ENCODE peak calls at places on chromosomes 4 and X, in six cellular contexts. C is hepatocyte, H is endodermal cell, B is WERI-Rb-1, T is OCI-LY7, U is PC-3. A is an unnamed sample.
A peak's percentile ranks its signal among the peaks of the same experiment; 100 is the strongest.

GRCh38 chrX:48498374-48498809 is 10.4 kb upstream of the PORCN start:
- DNase-seq in C (no peak), U (peak; percentile 86), T (no peak), H (no peak), B (no peak), A (no peak)

GRCh38 chrX:97326456-97326855 is 442.7 kb downstream of the RPA4 start:
- DNase-seq in H (no peak), B (no peak), C (no peak), U (no peak), T (peak; percentile 71), A (no peak)

GRCh38 chrX:107978080-107978479 is 4.1 kb downstream of the TEX13B start:
- DNase-seq in T (no peak), B (no peak), H (no peak), C (no peak), U (no peak), A (no peak)

GRCh38 chr4:176830971-176831370 is 38.2 kb upstream of the VEGFC start:
- DNase-seq in C (no peak), H (no peak), B (no peak), T (no peak), U (no peak), A (no peak)

GRCh38 chrX:19889582-19890342 is 2.4 kb upstream of the SH3KBP1 start:
- DNase-seq in C (peak; percentile 69), B (peak; percentile 32), U (peak; percentile 72), T (no peak), H (peak; percentile 58), A (no peak)

GRCh38 chr4:147865926-147866325 is 134.0 kb downstream of the ARHGAP10 start:
- DNase-seq in T (no peak), B (no peak), C (no peak), H (no peak), U (no peak), A (no peak)

GRCh38 chrX:75522565-75523411 is at the start of gene ZDHHC15:
- DNase-seq in H (peak; percentile 82), B (no peak), C (peak; percentile 62), U (peak; percentile 1), T (no peak), A (peak; percentile 20)

GRCh38 chr4:77849278-77849965 is 13.2 kb upstream of the MRPL1 start:
- DNase-seq in H (no peak), B (no peak), T (no peak), U (no peak), C (no peak), A (no peak)

GRCh38 chr4:152363086-152363485 is 172.8 kb downstream of the FBXW7 start:
- DNase-seq in T (no peak), U (peak; percentile 37), H (no peak), B (no peak), C (no peak), A (no peak)

GRCh38 chr4:26083987-26084386 is 170.0 kb downstream of the SMIM20 start:
- DNase-seq in H (no peak), U (peak; percentile 94), T (no peak), C (peak; percentile 71), B (peak; percentile 67), A (peak; percentile 80)

GRCh38 chrX:2708016-2708415 is 16.9 kb downstream of the CD99 start:
- DNase-seq in H (peak; percentile 59), C (no peak), B (no peak), U (peak; percentile 13), T (peak; percentile 55), A (no peak)

GRCh38 chrX:154486052-154486395 is 391 bp downstream of the UBL4A start:
- DNase-seq in T (peak; percentile 47), U (no peak), C (peak; percentile 33), H (peak; percentile 54), B (no peak), A (no peak)

GRCh38 chr4:111618908-111619307 is 526.3 kb upstream of the FAM241A start:
- DNase-seq in T (no peak), B (no peak), H (no peak), C (peak; percentile 9), U (peak; percentile 22), A (no peak)

GRCh38 chrX:93580634-93581033 is 92.7 kb downstream of the NAP1L3 start:
- DNase-seq in B (no peak), U (no peak), H (no peak), T (no peak), C (no peak), A (no peak)

GRCh38 chr4:52266537-52267137 is 215.5 kb downstream of the SPATA18 start:
- DNase-seq in H (no peak), U (no peak), T (no peak), B (no peak), C (no peak), A (no peak)

GRCh38 chr4:15657366-15657765 is 2.2 kb upstream of the FBXL5 start:
- DNase-seq in B (no peak), C (no peak), U (no peak), T (no peak), H (no peak), A (no peak)

GRCh38 chrX:47191331-47191730 is 2.3 kb upstream of the UBA1 start:
- DNase-seq in C (peak; percentile 43), U (peak; percentile 44), B (no peak), T (peak; percentile 89), H (peak; percentile 72), A (no peak)

GRCh38 chrX:71618303-71618721 is at the start of gene CXCR3:
- DNase-seq in U (no peak), T (peak; percentile 59), B (no peak), H (no peak), C (no peak), A (no peak)

GRCh38 chr4:126018274-126018673 is 703.5 kb downstream of the FAT4 start:
- DNase-seq in B (no peak), U (no peak), T (no peak), H (no peak), C (no peak), A (no peak)

GRCh38 chr4:148831945-148832344 is 389.7 kb upstream of the NR3C2 start:
- DNase-seq in U (peak; percentile 81), T (no peak), H (no peak), C (no peak), B (no peak), A (peak; percentile 94)

GRCh38 chr4:144647095-144647959 is 1.4 kb downstream of the HHIP start:
- DNase-seq in B (no peak), T (no peak), U (no peak), H (peak; percentile 66), C (peak; percentile 25), A (no peak)

GRCh38 chrX:17375631-17376380 is 806 bp downstream of the NHS start:
- DNase-seq in C (peak; percentile 46), U (peak; percentile 43), T (no peak), B (no peak), H (peak; percentile 76), A (no peak)

GRCh38 chr4:61500883-61501282 is 300.8 kb downstream of the ADGRL3 start:
- DNase-seq in B (peak; percentile 28), U (peak; percentile 67), H (no peak), T (no peak), C (no peak), A (no peak)

GRCh38 chr4:7430368-7430964 is 4.3 kb downstream of the PSAPL1 start:
- DNase-seq in H (peak; percentile 86), U (peak; percentile 39), B (peak; percentile 2), T (no peak), C (peak; percentile 56), A (no peak)

GRCh38 chr4:141919648-141920047 is 283.3 kb downstream of the IL15 start:
- DNase-seq in U (no peak), T (no peak), C (no peak), B (no peak), H (no peak), A (no peak)

GRCh38 chr4:188971125-188971524 is 831.9 kb downstream of the TRIML1 start:
- DNase-seq in H (no peak), B (no peak), U (peak; percentile 38), C (no peak), T (peak; percentile 4), A (no peak)

GRCh38 chr4:145935253-145936141 is 3.1 kb downstream of the ZNF827 start:
- DNase-seq in H (peak; percentile 77), B (peak; percentile 58), T (peak; percentile 79), U (no peak), C (peak; percentile 35), A (no peak)

GRCh38 chr4:181004056-181004455 is 1239.1 kb upstream of the TENM3 start:
- DNase-seq in C (no peak), B (no peak), H (no peak), U (no peak), T (no peak), A (no peak)

GRCh38 chr4:87465739-87466366 is 43.5 kb downstream of the NUDT9 start:
- DNase-seq in B (no peak), U (peak; percentile 64), C (peak; percentile 55), T (peak; percentile 62), H (no peak), A (peak; percentile 31)

GRCh38 chr4:87461281-87461700 is 38.9 kb downstream of the NUDT9 start:
- DNase-seq in H (no peak), T (no peak), U (peak; percentile 42), C (no peak), B (no peak), A (no peak)

GRCh38 chr4:87458913-87459312 is 36.5 kb downstream of the NUDT9 start:
- DNase-seq in B (no peak), H (no peak), T (no peak), U (no peak), C (no peak), A (no peak)

DNA sequence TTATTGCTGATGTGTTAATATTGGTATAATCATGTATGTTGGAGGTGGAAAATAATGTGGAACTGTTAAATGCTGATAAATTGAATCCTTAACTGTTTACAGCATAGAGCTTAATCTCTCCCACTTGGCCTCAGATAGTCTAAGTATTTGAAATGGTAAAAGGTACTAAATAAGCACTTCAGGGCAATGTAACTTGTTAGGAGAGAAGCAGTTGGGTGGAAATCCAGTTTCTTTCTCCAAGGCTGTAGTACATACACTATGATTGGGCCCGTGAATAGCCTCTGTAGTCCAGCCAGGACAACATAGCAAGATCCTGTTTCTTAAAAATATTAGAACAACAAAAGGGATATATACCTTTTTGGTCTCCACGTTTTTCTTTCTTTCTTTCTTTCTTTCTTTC is 39.7 kb downstream of the NUDT9 start:
- DNase-seq in U (no peak), T (no peak), C (no peak), H (no peak), B (no peak), A (no peak)
- TF ChIP-seq CTCF in U (no peak), T (no peak), C (no peak), H (no peak), B (no peak), A (no peak)

DNA sequence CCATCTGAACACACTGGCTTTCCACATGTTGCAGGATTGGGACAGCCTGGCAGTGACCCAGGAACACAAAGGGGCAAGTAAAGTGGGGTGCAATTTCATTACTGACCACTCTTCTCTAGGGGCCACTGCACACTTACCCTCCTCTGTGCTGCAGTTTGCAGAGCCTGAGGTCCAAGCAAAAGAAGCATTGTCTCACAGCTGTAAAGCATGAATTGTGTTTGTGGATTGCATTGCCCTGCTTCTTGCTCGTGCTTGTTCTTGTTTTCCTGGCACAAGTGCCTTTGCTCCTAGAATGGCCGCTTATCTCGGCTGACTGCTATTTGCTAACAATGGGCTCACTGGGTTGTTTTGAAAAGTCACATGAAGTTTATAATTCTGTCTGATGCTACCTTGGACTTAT is 209.1 kb upstream of the JADE1 start:
- DNase-seq in B (no peak), C (peak; percentile 19), H (no peak), U (no peak), T (no peak), A (peak; percentile 35)
- TF ChIP-seq CTCF in B (no peak), C (no peak), H (no peak), U (no peak), T (no peak), A (peak; percentile 11)

GRCh38 chrX:129798888-129799287 is 19.1 kb downstream of the SASH3 start:
- DNase-seq in U (no peak), B (no peak), C (no peak), H (no peak), T (no peak), A (no peak)
- TF ChIP-seq CTCF in U (no peak), B (no peak), C (no peak), H (no peak), T (no peak), A (no peak)

GRCh38 chr4:3740256-3740655 is 25.9 kb upstream of the ADRA2C start:
- DNase-seq in T (no peak), U (no peak), B (no peak), H (no peak), C (no peak), A (no peak)
- TF ChIP-seq CTCF in T (no peak), U (no peak), B (no peak), H (no peak), C (no peak), A (no peak)

A was measured in retinal pigment epithelial cell.